ENCODE peak calls at places on chromosome 16, in nine cellular contexts. T is thoracic aorta; K is H54; I is activated CD4-positive, alpha-beta T cell treated with anti-CD3 and anti-CD28 coated beads for 24 hours; V is LoVo; J is tibial artery; F is T47D; E is fibroblast of the aortic adventitia; G is ascending aorta. M is an unnamed sample.

GRCh38 chr16:3553138-3553923 is 23.9 kb downstream of the NLRC3 start:
- DNase-seq in I (no peak), K (no peak), E (no peak), J (no peak), T (no peak), V (no peak), G (no peak), F (no peak), M (no peak)

GRCh38 chr16:88941933-88942909 is 34.8 kb downstream of the CBFA2T3 start:
- DNase-seq in T (no peak), V (no peak), G (no peak), K (no peak), F (peak; percentile 94), E (no peak), J (no peak), I (peak; percentile 46), M (no peak)

GRCh38 chr16:74872302-74872701 is 97.7 kb upstream of the FA2H start:
- DNase-seq in G (no peak), T (no peak), I (no peak), J (no peak), E (no peak), V (no peak), F (no peak), K (no peak), M (no peak)

GRCh38 chr16:68287276-68288251 is 23.2 kb downstream of the SLC7A6OS start:
- DNase-seq in E (peak; percentile 90), K (peak; percentile 80), V (peak; percentile 44), G (peak; percentile 92), J (peak; percentile 90), T (peak; percentile 54), F (no peak), I (no peak), M (no peak)

GRCh38 chr16:25126820-25127232 is 15.3 kb downstream of the LCMT1 start:
- DNase-seq in K (peak; percentile 54), I (peak; percentile 7), G (no peak), T (no peak), E (peak; percentile 90), J (no peak), F (peak; percentile 28), V (no peak), M (no peak)

GRCh38 chr16:11188801-11189740 is 66.9 kb downstream of the SOCS1 start:
- DNase-seq in I (no peak), J (no peak), K (no peak), V (no peak), F (peak; percentile 27), G (no peak), T (no peak), E (no peak), M (no peak)

GRCh38 chr16:88580371-88580770 is 10.2 kb downstream of the ZC3H18 start:
- DNase-seq in F (no peak), J (no peak), G (no peak), K (no peak), V (no peak), E (no peak), I (no peak), T (no peak), M (no peak)

GRCh38 chr16:59392911-59393310 is 658.8 kb upstream of the GOT2 start:
- DNase-seq in I (no peak), K (no peak), E (no peak), J (no peak), G (no peak), T (no peak), F (no peak), V (no peak), M (no peak)

GRCh38 chr16:1159973-1160772 is 7.3 kb downstream of the CACNA1H start:
- DNase-seq in I (no peak), K (no peak), V (no peak), G (no peak), J (peak; percentile 51), F (no peak), E (no peak), T (no peak), M (no peak)

GRCh38 chr16:85665929-85666328 is 22.8 kb downstream of the GINS2 start:
- DNase-seq in I (no peak), G (no peak), V (no peak), F (no peak), J (no peak), K (no peak), T (no peak), E (no peak), M (no peak)

GRCh38 chr16:54688339-54688738 is 242.3 kb upstream of the IRX5 start:
- DNase-seq in V (no peak), E (no peak), G (no peak), F (no peak), J (no peak), K (no peak), I (no peak), T (no peak), M (no peak)

GRCh38 chr16:20510323-20510722 is 59.0 kb downstream of the ACSM2A start:
- DNase-seq in J (no peak), F (no peak), V (no peak), I (no peak), G (no peak), K (no peak), T (no peak), E (no peak), M (no peak)

GRCh38 chr16:27600386-27600785 is 50.4 kb downstream of the KATNIP start:
- DNase-seq in E (no peak), T (no peak), V (no peak), J (no peak), G (no peak), F (no peak), K (no peak), I (no peak), M (no peak)

GRCh38 chr16:12262454-12263180 is 286.1 kb downstream of the SNX29 start:
- DNase-seq in F (no peak), V (peak; percentile 8), I (no peak), J (no peak), E (no peak), G (no peak), T (no peak), K (no peak), M (no peak)

GRCh38 chr16:75566889-75567255 is 693 bp downstream of the GABARAPL2 start:
- DNase-seq in V (no peak), I (no peak), K (no peak), J (no peak), T (no peak), E (no peak), F (no peak), G (peak; percentile 64), M (no peak)

GRCh38 chr16:67842509-67843342 is 606 bp downstream of the THAP11 start:
- DNase-seq in F (peak; percentile 72), V (no peak), G (peak; percentile 81), I (peak; percentile 40), K (no peak), E (peak; percentile 54), T (no peak), J (peak; percentile 50), M (peak; percentile 51)

GRCh38 chr16:53732296-53732929 is 28.5 kb downstream of the FTO start:
- DNase-seq in G (no peak), I (no peak), F (no peak), V (peak; percentile 15), K (no peak), T (no peak), E (peak; percentile 55), J (no peak), M (no peak)

GRCh38 chr16:57643166-57643813 is 14.9 kb downstream of the ADGRG1 start:
- DNase-seq in T (no peak), V (no peak), G (no peak), K (peak; percentile 59), F (no peak), E (peak; percentile 62), J (no peak), I (no peak), M (no peak)

GRCh38 chr16:51151435-51151950 is 423 bp upstream of the SALL1 start:
- DNase-seq in E (peak; percentile 81), I (no peak), F (no peak), K (peak; percentile 45), T (no peak), V (no peak), G (no peak), J (no peak), M (no peak)

GRCh38 chr16:53962041-53962440 is 258.1 kb downstream of the FTO start:
- DNase-seq in I (no peak), E (no peak), J (no peak), G (no peak), T (no peak), K (no peak), V (no peak), F (no peak), M (no peak)

GRCh38 chr16:1771864-1772361 is 570 bp upstream of the NME3 start:
- DNase-seq in K (no peak), E (no peak), F (no peak), G (no peak), I (no peak), J (no peak), V (no peak), T (no peak), M (no peak)

GRCh38 chr16:57141822-57142631 is 43.8 kb downstream of the PSME3IP1 start:
- DNase-seq in E (no peak), T (no peak), I (no peak), V (no peak), K (no peak), F (no peak), J (no peak), G (no peak), M (no peak)

GRCh38 chr16:66711581-66711980 is 15.0 kb upstream of the CMTM4 start:
- DNase-seq in K (no peak), F (no peak), V (no peak), I (no peak), J (no peak), G (no peak), T (no peak), E (no peak), M (no peak)

GRCh38 chr16:49754495-49755290 is 101.2 kb downstream of the ZNF423 start:
- DNase-seq in G (no peak), I (no peak), J (peak; percentile 34), K (no peak), E (peak; percentile 52), V (no peak), T (no peak), F (no peak), M (no peak)

GRCh38 chr16:8496364-8496763 is 93.9 kb downstream of the TMEM114 start:
- DNase-seq in E (no peak), F (no peak), K (no peak), J (no peak), I (no peak), V (no peak), T (no peak), G (no peak), M (no peak)

GRCh38 chr16:86668136-86668535 is 89.8 kb downstream of the FOXL1 start:
- DNase-seq in I (no peak), T (no peak), F (no peak), K (no peak), G (peak; percentile 64), V (peak; percentile 17), E (peak; percentile 68), J (no peak), M (no peak)

GRCh38 chr16:25886598-25886997 is 194.8 kb downstream of the HS3ST4 start:
- DNase-seq in E (no peak), I (no peak), G (no peak), K (no peak), T (no peak), J (no peak), F (no peak), V (no peak), M (no peak)

GRCh38 chr16:17801024-17801423 is 330.3 kb upstream of the XYLT1 start:
- DNase-seq in K (no peak), V (no peak), F (no peak), E (peak; percentile 46), I (no peak), T (no peak), J (no peak), G (no peak), M (no peak)

GRCh38 chr16:65660390-65660789 is 538.5 kb upstream of the CDH11 start:
- DNase-seq in V (peak; percentile 23), G (no peak), K (no peak), F (no peak), I (no peak), J (no peak), E (peak; percentile 19), T (no peak), M (no peak)

GRCh38 chr16:75239463-75240122 is 11.8 kb downstream of the BCAR1 start:
- DNase-seq in J (no peak), F (no peak), V (no peak), G (no peak), E (no peak), K (no peak), I (no peak), T (no peak), M (no peak)

M was measured in CMK.